ENCODE peak calls at places on chromosome 16, in eight cellular contexts. I is neuronal stem cell; K is glutamatergic neuron; G is cardiac septum; A is mesothelial cell of epicardium; Z is NCI-H2081; S is H54; J is activated CD8-positive, alpha-beta memory T cell treated with anti-CD3 and anti-CD28 coated beads for 24 hours. F is an unnamed sample.

GRCh38 chr16:21121150-21121549 is 29.5 kb downstream of the DNAH3 start:
- DNase-seq in I (no peak), K (no peak), G (no peak), A (no peak), Z (no peak), S (no peak), J (no peak), F (no peak)

GRCh38 chr16:26569793-26570192 is 496.9 kb upstream of the C16orf82 start:
- DNase-seq in I (peak; percentile 12), K (no peak), G (no peak), A (no peak), Z (no peak), S (no peak), J (no peak), F (no peak)

GRCh38 chr16:85601730-85602401 is 11.3 kb upstream of the GSE1 start:
- DNase-seq in I (no peak), K (no peak), G (no peak), A (no peak), Z (peak; percentile 52), S (no peak), J (no peak), F (no peak)

GRCh38 chr16:27374231-27374793 is 27.7 kb upstream of the IL21R start:
- DNase-seq in I (no peak), K (no peak), G (no peak), A (no peak), Z (no peak), S (no peak), J (peak; percentile 68), F (no peak)

GRCh38 chr16:14509055-14509454 is 121.0 kb downstream of the PARN start:
- DNase-seq in I (no peak), K (no peak), G (no peak), A (no peak), Z (no peak), S (no peak), J (no peak), F (no peak)

GRCh38 chr16:88070989-88071625 is 119.9 kb downstream of the BANP start:
- DNase-seq in I (no peak), K (peak; percentile 7), G (no peak), A (no peak), Z (no peak), S (no peak), J (no peak), F (peak; percentile 64)

GRCh38 chr16:85615014-85615851 is 2.1 kb downstream of the GSE1 start:
- DNase-seq in I (peak; percentile 69), K (peak; percentile 52), G (no peak), A (peak; percentile 70), Z (peak; percentile 67), S (no peak), J (peak; percentile 84), F (no peak)

GRCh38 chr16:3490911-3491629 is 4.2 kb downstream of the C16orf90 start:
- DNase-seq in I (no peak), K (peak; percentile 62), G (no peak), A (no peak), Z (peak; percentile 36), S (no peak), J (no peak), F (peak; percentile 81)